ENCODE peak calls at places on chromosome 21, in eight cellular contexts. One of them, this sample, is unnamed.

GRCh38 chr21:36209626-36210171 is 53.1 kb downstream of the DOP1B start:
- DNase-seq in Peyer's patch: peak
- DNase-seq in spleen: no peak
- DNase-seq in epithelial cell of esophagus: peak
- DNase-seq in HFF-Myc: peak
- DNase-seq in endothelial cell of umbilical vein: peak
- DNase-seq in heart left ventricle: peak
- DNase-seq in heart right ventricle: no peak
- DNase-seq in this sample: no peak

GRCh38 chr21:26070822-26071425 is 99.6 kb downstream of the APP start:
- DNase-seq in heart right ventricle: no peak
- DNase-seq in Peyer's patch: peak
- DNase-seq in heart left ventricle: no peak
- DNase-seq in spleen: no peak
- DNase-seq in epithelial cell of esophagus: peak
- DNase-seq in HFF-Myc: peak
- DNase-seq in endothelial cell of umbilical vein: peak
- DNase-seq in this sample: no peak

GRCh38 chr21:16377120-16377658 is 647.4 kb downstream of the USP25 start:
- DNase-seq in endothelial cell of umbilical vein: no peak
- DNase-seq in heart left ventricle: no peak
- DNase-seq in heart right ventricle: no peak
- DNase-seq in Peyer's patch: no peak
- DNase-seq in epithelial cell of esophagus: no peak
- DNase-seq in spleen: no peak
- DNase-seq in HFF-Myc: no peak
- DNase-seq in this sample: no peak

GRCh38 chr21:17775431-17776126 is 43.6 kb downstream of the C21orf91 start:
- DNase-seq in HFF-Myc: no peak
- DNase-seq in heart right ventricle: no peak
- DNase-seq in endothelial cell of umbilical vein: no peak
- DNase-seq in epithelial cell of esophagus: no peak
- DNase-seq in heart left ventricle: no peak
- DNase-seq in Peyer's patch: peak
- DNase-seq in spleen: peak
- DNase-seq in this sample: no peak

GRCh38 chr21:17527711-17528110 is 14.9 kb downstream of the CXADR start:
- DNase-seq in spleen: no peak
- DNase-seq in epithelial cell of esophagus: no peak
- DNase-seq in endothelial cell of umbilical vein: no peak
- DNase-seq in HFF-Myc: no peak
- DNase-seq in heart left ventricle: no peak
- DNase-seq in heart right ventricle: no peak
- DNase-seq in Peyer's patch: no peak
- DNase-seq in this sample: no peak

GRCh38 chr21:28337319-28337718 is 655.4 kb downstream of the LTN1 start:
- DNase-seq in spleen: no peak
- DNase-seq in heart left ventricle: no peak
- DNase-seq in epithelial cell of esophagus: peak
- DNase-seq in HFF-Myc: peak
- DNase-seq in heart right ventricle: no peak
- DNase-seq in Peyer's patch: no peak
- DNase-seq in endothelial cell of umbilical vein: peak
- DNase-seq in this sample: no peak

GRCh38 chr21:27476696-27477095 is 509.8 kb upstream of the ADAMTS5 start:
- DNase-seq in endothelial cell of umbilical vein: peak
- DNase-seq in epithelial cell of esophagus: peak
- DNase-seq in heart right ventricle: no peak
- DNase-seq in spleen: no peak
- DNase-seq in Peyer's patch: no peak
- DNase-seq in heart left ventricle: no peak
- DNase-seq in HFF-Myc: no peak
- DNase-seq in this sample: no peak

GRCh38 chr21:17051054-17051453 is 461.8 kb upstream of the CXADR start:
- DNase-seq in endothelial cell of umbilical vein: no peak
- DNase-seq in heart right ventricle: no peak
- DNase-seq in Peyer's patch: no peak
- DNase-seq in HFF-Myc: no peak
- DNase-seq in heart left ventricle: no peak
- DNase-seq in epithelial cell of esophagus: peak
- DNase-seq in spleen: no peak
- DNase-seq in this sample: no peak

GRCh38 chr21:26140185-26140584 is 30.4 kb downstream of the APP start:
- DNase-seq in endothelial cell of umbilical vein: peak
- DNase-seq in heart right ventricle: peak
- DNase-seq in spleen: no peak
- DNase-seq in HFF-Myc: peak
- DNase-seq in heart left ventricle: peak
- DNase-seq in epithelial cell of esophagus: peak
- DNase-seq in Peyer's patch: peak
- DNase-seq in this sample: no peak

GRCh38 chr21:14453339-14453738 is 70.4 kb upstream of the HSPA13 start:
- DNase-seq in Peyer's patch: no peak
- DNase-seq in heart right ventricle: no peak
- DNase-seq in HFF-Myc: no peak
- DNase-seq in heart left ventricle: no peak
- DNase-seq in epithelial cell of esophagus: peak
- DNase-seq in endothelial cell of umbilical vein: no peak
- DNase-seq in spleen: no peak
- DNase-seq in this sample: no peak

GRCh38 chr21:28636988-28637691 is 355.5 kb downstream of the LTN1 start:
- DNase-seq in heart right ventricle: no peak
- DNase-seq in Peyer's patch: no peak
- DNase-seq in heart left ventricle: no peak
- DNase-seq in endothelial cell of umbilical vein: peak
- DNase-seq in epithelial cell of esophagus: peak
- DNase-seq in HFF-Myc: no peak
- DNase-seq in spleen: no peak
- DNase-seq in this sample: no peak

GRCh38 chr21:16305686-16306085 is 575.9 kb downstream of the USP25 start:
- DNase-seq in Peyer's patch: no peak
- DNase-seq in HFF-Myc: no peak
- DNase-seq in epithelial cell of esophagus: peak
- DNase-seq in endothelial cell of umbilical vein: peak
- DNase-seq in heart right ventricle: no peak
- DNase-seq in spleen: no peak
- DNase-seq in heart left ventricle: no peak
- DNase-seq in this sample: no peak

GRCh38 chr21:14687277-14687642 is 141.1 kb upstream of the SAMSN1 start:
- DNase-seq in spleen: no peak
- DNase-seq in HFF-Myc: no peak
- DNase-seq in Peyer's patch: no peak
- DNase-seq in heart left ventricle: no peak
- DNase-seq in heart right ventricle: no peak
- DNase-seq in endothelial cell of umbilical vein: no peak
- DNase-seq in epithelial cell of esophagus: no peak
- DNase-seq in this sample: no peak

GRCh38 chr21:29293495-29293894 is 5.2 kb upstream of the BACH1 start:
- DNase-seq in heart left ventricle: no peak
- DNase-seq in heart right ventricle: no peak
- DNase-seq in spleen: peak
- DNase-seq in endothelial cell of umbilical vein: no peak
- DNase-seq in Peyer's patch: peak
- DNase-seq in epithelial cell of esophagus: no peak
- DNase-seq in HFF-Myc: no peak
- DNase-seq in this sample: no peak

GRCh38 chr21:29939859-29940245 is at the start of gene GRIK1:
- DNase-seq in heart left ventricle: no peak
- DNase-seq in heart right ventricle: no peak
- DNase-seq in HFF-Myc: no peak
- DNase-seq in spleen: no peak
- DNase-seq in Peyer's patch: no peak
- DNase-seq in endothelial cell of umbilical vein: no peak
- DNase-seq in epithelial cell of esophagus: peak
- DNase-seq in this sample: no peak

GRCh38 chr21:39105836-39106235 is 77.4 kb downstream of the PSMG1 start:
- DNase-seq in HFF-Myc: no peak
- DNase-seq in Peyer's patch: no peak
- DNase-seq in epithelial cell of esophagus: peak
- DNase-seq in spleen: no peak
- DNase-seq in endothelial cell of umbilical vein: no peak
- DNase-seq in heart right ventricle: no peak
- DNase-seq in heart left ventricle: no peak
- DNase-seq in this sample: no peak

GRCh38 chr21:39106881-39107462 is 76.3 kb downstream of the PSMG1 start:
- DNase-seq in endothelial cell of umbilical vein: no peak
- DNase-seq in epithelial cell of esophagus: no peak
- DNase-seq in heart left ventricle: no peak
- DNase-seq in HFF-Myc: no peak
- DNase-seq in Peyer's patch: no peak
- DNase-seq in heart right ventricle: no peak
- DNase-seq in spleen: no peak
- DNase-seq in this sample: no peak

GRCh38 chr21:39104911-39105310 is 78.3 kb downstream of the PSMG1 start:
- DNase-seq in Peyer's patch: no peak
- DNase-seq in heart right ventricle: no peak
- DNase-seq in endothelial cell of umbilical vein: no peak
- DNase-seq in spleen: no peak
- DNase-seq in HFF-Myc: no peak
- DNase-seq in heart left ventricle: no peak
- DNase-seq in epithelial cell of esophagus: no peak
- DNase-seq in this sample: no peak

GRCh38 chr21:39103689-39104088 is 79.6 kb downstream of the PSMG1 start:
- DNase-seq in endothelial cell of umbilical vein: no peak
- DNase-seq in heart left ventricle: no peak
- DNase-seq in epithelial cell of esophagus: no peak
- DNase-seq in spleen: no peak
- DNase-seq in heart right ventricle: no peak
- DNase-seq in HFF-Myc: no peak
- DNase-seq in Peyer's patch: peak
- DNase-seq in this sample: no peak

GRCh38 chr21:39105341-39105765 is 77.9 kb downstream of the PSMG1 start:
- DNase-seq in spleen: no peak
- DNase-seq in endothelial cell of umbilical vein: no peak
- DNase-seq in epithelial cell of esophagus: no peak
- DNase-seq in heart right ventricle: no peak
- DNase-seq in HFF-Myc: no peak
- DNase-seq in heart left ventricle: no peak
- DNase-seq in Peyer's patch: no peak
- DNase-seq in this sample: no peak
- TF ChIP-seq CTCF in spleen: no peak
- TF ChIP-seq CTCF in endothelial cell of umbilical vein: no peak
- TF ChIP-seq CTCF in epithelial cell of esophagus: no peak
- TF ChIP-seq CTCF in heart right ventricle: no peak
- TF ChIP-seq CTCF in HFF-Myc: no peak
- TF ChIP-seq CTCF in heart left ventricle: no peak
- TF ChIP-seq CTCF in Peyer's patch: no peak
- TF ChIP-seq CTCF in this sample: no peak

GRCh38 chr21:45859041-45859761 is 122.4 kb upstream of the COL6A1 start:
- DNase-seq in epithelial cell of esophagus: no peak
- DNase-seq in HFF-Myc: no peak
- DNase-seq in heart right ventricle: no peak
- DNase-seq in Peyer's patch: no peak
- DNase-seq in spleen: peak
- DNase-seq in heart left ventricle: no peak
- DNase-seq in endothelial cell of umbilical vein: no peak
- DNase-seq in this sample: no peak
- TF ChIP-seq CTCF in epithelial cell of esophagus: no peak
- TF ChIP-seq CTCF in HFF-Myc: no peak
- TF ChIP-seq CTCF in heart right ventricle: no peak
- TF ChIP-seq CTCF in Peyer's patch: no peak
- TF ChIP-seq CTCF in spleen: no peak
- TF ChIP-seq CTCF in heart left ventricle: no peak
- TF ChIP-seq CTCF in endothelial cell of umbilical vein: no peak
- TF ChIP-seq CTCF in this sample: no peak

GRCh38 chr21:35057428-35057827 is 8.3 kb upstream of the RUNX1 start:
- DNase-seq in HFF-Myc: no peak
- DNase-seq in heart right ventricle: no peak
- DNase-seq in heart left ventricle: no peak
- DNase-seq in Peyer's patch: no peak
- DNase-seq in spleen: no peak
- DNase-seq in epithelial cell of esophagus: no peak
- DNase-seq in endothelial cell of umbilical vein: no peak
- DNase-seq in this sample: no peak

GRCh38 chr21:35050348-35051286 is 1.5 kb upstream of the RUNX1 start:
- DNase-seq in heart left ventricle: no peak
- DNase-seq in epithelial cell of esophagus: no peak
- DNase-seq in spleen: no peak
- DNase-seq in endothelial cell of umbilical vein: no peak
- DNase-seq in HFF-Myc: no peak
- DNase-seq in heart right ventricle: no peak
- DNase-seq in Peyer's patch: no peak
- DNase-seq in this sample: no peak

GRCh38 chr21:35051287-35051818 is 2.3 kb upstream of the RUNX1 start:
- DNase-seq in Peyer's patch: peak
- DNase-seq in epithelial cell of esophagus: peak
- DNase-seq in heart right ventricle: peak
- DNase-seq in spleen: peak
- DNase-seq in heart left ventricle: peak
- DNase-seq in HFF-Myc: peak
- DNase-seq in endothelial cell of umbilical vein: peak
- DNase-seq in this sample: no peak

GRCh38 chr21:35052786-35053185 is 3.7 kb upstream of the RUNX1 start:
- DNase-seq in heart left ventricle: no peak
- DNase-seq in endothelial cell of umbilical vein: no peak
- DNase-seq in HFF-Myc: no peak
- DNase-seq in spleen: no peak
- DNase-seq in epithelial cell of esophagus: no peak
- DNase-seq in Peyer's patch: no peak
- DNase-seq in heart right ventricle: no peak
- DNase-seq in this sample: no peak

GRCh38 chr21:35053356-35054096 is 4.4 kb upstream of the RUNX1 start:
- DNase-seq in Peyer's patch: no peak
- DNase-seq in HFF-Myc: no peak
- DNase-seq in epithelial cell of esophagus: no peak
- DNase-seq in endothelial cell of umbilical vein: no peak
- DNase-seq in heart left ventricle: no peak
- DNase-seq in spleen: no peak
- DNase-seq in heart right ventricle: no peak
- DNase-seq in this sample: no peak
- TF ChIP-seq CTCF in Peyer's patch: no peak
- TF ChIP-seq CTCF in HFF-Myc: peak
- TF ChIP-seq CTCF in epithelial cell of esophagus: no peak
- TF ChIP-seq CTCF in endothelial cell of umbilical vein: no peak
- TF ChIP-seq CTCF in heart left ventricle: no peak
- TF ChIP-seq CTCF in spleen: no peak
- TF ChIP-seq CTCF in heart right ventricle: no peak
- TF ChIP-seq CTCF in this sample: no peak

DNA sequence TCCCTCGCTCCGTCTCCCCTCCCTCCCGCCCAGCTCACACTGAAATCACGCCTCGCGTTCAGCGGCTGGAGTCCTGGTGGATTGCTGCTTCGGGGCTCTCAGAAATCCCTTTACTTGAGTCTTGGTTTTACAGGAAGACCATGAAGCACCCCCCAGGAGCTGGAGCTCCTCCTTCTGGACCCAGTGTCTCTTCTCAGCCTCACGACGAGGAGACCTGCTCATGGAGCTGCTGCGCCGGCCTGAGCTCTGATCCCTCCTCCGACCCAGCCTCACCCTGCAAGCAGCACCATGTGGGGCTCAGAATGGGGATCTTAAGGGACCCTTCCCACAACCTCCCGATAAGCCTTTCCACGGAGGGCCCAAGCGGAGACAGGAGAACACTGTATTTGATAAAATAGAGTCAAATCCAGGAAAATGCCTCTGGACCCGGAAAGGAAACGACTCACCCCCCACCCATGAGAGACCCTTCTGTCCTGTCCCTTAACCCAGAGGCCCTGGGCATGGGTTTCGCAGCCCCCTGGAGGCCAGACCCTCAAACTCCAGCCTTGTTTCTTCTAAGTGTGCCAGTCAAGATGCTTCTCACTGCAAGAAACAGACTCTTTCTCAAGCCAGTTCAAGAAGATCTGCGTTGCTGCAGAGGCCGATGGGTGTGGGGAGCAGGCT is 26.0 kb downstream of the PDE9A start:
- DNase-seq in spleen: peak
- DNase-seq in heart left ventricle: no peak
- DNase-seq in endothelial cell of umbilical vein: no peak
- DNase-seq in Peyer's patch: no peak
- DNase-seq in HFF-Myc: no peak
- DNase-seq in heart right ventricle: no peak
- DNase-seq in epithelial cell of esophagus: no peak
- DNase-seq in this sample: no peak
- TF ChIP-seq CTCF in spleen: no peak
- TF ChIP-seq CTCF in heart left ventricle: no peak
- TF ChIP-seq CTCF in endothelial cell of umbilical vein: no peak
- TF ChIP-seq CTCF in Peyer's patch: no peak
- TF ChIP-seq CTCF in HFF-Myc: no peak
- TF ChIP-seq CTCF in heart right ventricle: no peak
- TF ChIP-seq CTCF in epithelial cell of esophagus: no peak
- TF ChIP-seq CTCF in this sample: no peak

This sample was measured in D721Med.